ENCODE peak calls at places on chromosomes 12 and 14, in nine cellular contexts. N, L, R, X, Z, W, J, M and H are unnamed samples.

GRCh38 chr14:61644834-61645233 is 50.5 kb upstream of the HIF1A start:
- DNase-seq in M (no peak), Z (no peak), X (no peak), N (no peak), R (no peak), J (no peak), W (no peak), L (no peak), H (peak)

GRCh38 chr14:29217813-29218450 is 451.3 kb downstream of the FOXG1 start:
- DNase-seq in N (no peak), R (no peak), J (no peak), W (no peak), M (no peak), Z (no peak), X (no peak), L (no peak), H (no peak)

GRCh38 chr12:1078002-1078401 is 87.0 kb downstream of the ERC1 start:
- DNase-seq in J (no peak), L (no peak), Z (no peak), N (no peak), R (no peak), M (no peak), X (no peak), W (no peak), H (no peak)

GRCh38 chr14:32692441-32692840 is 246.2 kb upstream of the NPAS3 start:
- DNase-seq in L (no peak), W (no peak), Z (no peak), N (no peak), X (no peak), R (no peak), M (no peak), J (no peak), H (no peak)

GRCh38 chr12:130412384-130412783 is 74.7 kb downstream of the PIWIL1 start:
- DNase-seq in W (no peak), L (no peak), X (no peak), R (no peak), N (no peak), Z (no peak), M (no peak), J (no peak), H (no peak)

GRCh38 chr14:61643546-61643945 is 51.8 kb upstream of the HIF1A start:
- DNase-seq in M (no peak), W (no peak), R (peak), J (no peak), Z (no peak), N (no peak), L (no peak), X (no peak), H (no peak)

GRCh38 chr12:64193045-64193444 is 29.1 kb downstream of the KICS2 start:
- DNase-seq in W (no peak), J (no peak), L (no peak), Z (no peak), R (no peak), X (no peak), N (no peak), M (no peak), H (no peak)

GRCh38 chr14:96091149-96091693 is 52.1 kb downstream of the C14orf132 start:
- DNase-seq in W (no peak), L (no peak), N (no peak), J (no peak), R (no peak), Z (no peak), M (no peak), X (peak), H (peak)

GRCh38 chr12:108355069-108355468 is 16.0 kb upstream of the CMKLR1 start:
- DNase-seq in N (no peak), J (no peak), R (no peak), Z (no peak), M (no peak), X (no peak), W (no peak), L (no peak), H (no peak)

GRCh38 chr12:62403031-62403430 is 63.6 kb upstream of the MON2 start:
- DNase-seq in J (no peak), Z (no peak), L (no peak), N (no peak), M (no peak), W (no peak), R (no peak), X (no peak), H (no peak)
- H3K4me3 ChIP-seq in J (no peak), Z (no peak), L (no peak), N (no peak), M (no peak), W (no peak), R (no peak), X (no peak), H (no peak)

GRCh38 chr12:53499261-53500118 is at the start of gene MAP3K12:
- DNase-seq in L (peak), N (peak), R (peak), W (no peak), J (peak), Z (peak), M (peak), X (peak), H (peak)

GRCh38 chr12:53500119-53500775 is 836 bp upstream of the TARBP2 start:
- DNase-seq in Z (peak), M (peak), X (peak), J (peak), L (peak), W (no peak), R (peak), N (peak), H (no peak)

GRCh38 chr12:53497461-53497860 is 1.8 kb downstream of the MAP3K12 start:
- DNase-seq in X (no peak), R (no peak), L (no peak), J (no peak), Z (no peak), M (peak), N (no peak), W (no peak), H (no peak)

GRCh38 chr12:53496752-53497032 is 2.6 kb downstream of the MAP3K12 start:
- DNase-seq in W (no peak), Z (no peak), J (no peak), L (no peak), X (no peak), M (no peak), N (no peak), R (no peak), H (no peak)

GRCh38 chr12:53498235-53498630 is 1.0 kb downstream of the MAP3K12 start:
- DNase-seq in M (no peak), N (no peak), W (no peak), X (no peak), L (no peak), J (no peak), R (no peak), Z (no peak), H (no peak)
- H3K4me3 ChIP-seq in M (no peak), N (peak), W (no peak), X (peak), L (no peak), J (no peak), R (peak), Z (no peak), H (no peak)

DNA sequence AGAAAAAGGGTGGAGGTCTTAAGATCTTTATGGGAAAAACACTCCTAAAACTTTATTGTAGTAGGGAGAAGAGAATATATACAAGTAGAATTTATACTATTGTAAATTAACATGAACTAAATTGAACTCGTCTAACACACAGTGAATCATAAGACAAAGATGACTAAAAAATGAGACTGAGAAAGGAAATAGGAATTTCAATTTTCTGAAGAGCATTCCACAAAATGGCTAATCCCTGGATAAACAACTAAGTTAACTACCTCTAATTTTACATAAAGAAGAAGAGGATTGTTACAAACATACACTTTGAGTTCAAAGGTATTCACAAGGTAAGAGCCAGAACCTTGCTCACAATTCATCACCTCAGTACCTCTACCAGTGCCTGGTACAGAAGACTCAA is 2.0 kb downstream of the MAP4K5 start:
- DNase-seq in N (peak), W (no peak), X (no peak), M (no peak), Z (no peak), L (no peak), J (no peak), R (peak), H (no peak)
- H3K4me3 ChIP-seq in N (peak), W (no peak), X (peak), M (peak), Z (no peak), L (no peak), J (peak), R (peak), H (no peak)

GRCh38 chr14:76904100-76904739 is 78.0 kb downstream of the LRRC74A start:
- DNase-seq in Z (peak), N (peak), L (peak), J (peak), R (peak), W (no peak), X (no peak), M (no peak), H (no peak)
- H3K4me3 ChIP-seq in Z (no peak), N (no peak), L (no peak), J (no peak), R (no peak), W (no peak), X (no peak), M (no peak), H (no peak)

DNA sequence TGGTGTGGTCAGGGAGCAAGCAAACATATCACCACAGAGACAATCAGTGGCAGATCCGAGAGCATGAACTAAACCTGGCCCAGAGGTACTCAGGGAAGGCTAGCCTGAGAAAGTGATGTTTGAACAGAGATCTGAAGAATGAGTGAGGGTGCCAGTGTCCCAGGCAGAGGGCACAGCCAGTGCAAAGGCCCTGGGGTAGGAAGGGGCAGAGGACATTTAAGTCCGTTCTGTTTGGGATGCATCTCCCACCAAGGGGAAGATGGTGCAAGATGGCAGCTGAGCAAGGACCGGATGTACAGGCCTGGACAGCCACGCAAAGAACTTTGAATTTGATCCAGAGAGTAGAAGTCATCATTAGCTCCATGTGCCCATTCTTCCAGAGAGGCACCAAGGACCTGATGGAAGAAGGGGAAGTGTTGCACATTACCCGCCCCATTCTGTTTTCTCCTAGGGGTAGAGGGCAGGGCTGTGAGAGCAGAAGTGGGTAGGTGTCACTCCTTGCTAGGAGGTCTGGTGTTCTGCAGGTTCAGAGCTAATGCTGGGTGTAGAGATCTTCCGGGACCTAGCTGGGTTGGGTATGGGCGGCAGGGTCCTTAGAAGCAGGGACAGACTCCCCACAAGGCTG is 3.9 kb downstream of the DTX1 start:
- DNase-seq in W (no peak), L (no peak), Z (no peak), X (no peak), N (no peak), R (no peak), M (no peak), J (no peak), H (no peak)
- H3K4me3 ChIP-seq in W (no peak), L (no peak), Z (no peak), X (no peak), N (no peak), R (no peak), M (no peak), J (no peak), H (no peak)

GRCh38 chr12:9087087-9087835 is 28.5 kb downstream of the A2M start:
- DNase-seq in Z (no peak), W (no peak), X (no peak), M (no peak), R (no peak), J (no peak), L (no peak), N (no peak), H (no peak)
- H3K4me3 ChIP-seq in Z (no peak), W (no peak), X (no peak), M (no peak), R (no peak), J (no peak), L (no peak), N (no peak), H (no peak)

GRCh38 chr14:64114796-64115195 is 179.4 kb downstream of the ESR2 start:
- DNase-seq in X (no peak), W (no peak), J (no peak), L (no peak), R (no peak), M (no peak), N (no peak), Z (no peak), H (no peak)
- H3K4me3 ChIP-seq in X (no peak), W (no peak), J (no peak), L (no peak), R (no peak), M (no peak), N (no peak), Z (no peak), H (no peak)